ENCODE peak calls at places on chromosomes 12 and 14, in five cellular contexts. X, R, N, O and K are unnamed samples.

GRCh38 chr12:69269736-69270135 is 30.4 kb downstream of the CPSF6 start:
- DNase-seq in O (no peak), R (no peak), N (no peak), X (no peak), K (no peak)

GRCh38 chr12:34397591-34398365 is 375.5 kb downstream of the ALG10 start:
- DNase-seq in X (peak; percentile 7), N (no peak), O (peak; percentile 20), R (peak; percentile 1), K (peak; percentile 0)

GRCh38 chr12:46244997-46245396 is 23.8 kb downstream of the SLC38A1 start:
- DNase-seq in N (no peak), O (no peak), R (no peak), X (no peak), K (no peak)

GRCh38 chr14:77663289-77663688 is 44.5 kb downstream of the ALKBH1 start:
- DNase-seq in O (no peak), X (no peak), N (peak; percentile 91), R (no peak), K (no peak)

GRCh38 chr14:99803106-99803437 is 9.9 kb downstream of the EML1 start:
- DNase-seq in N (no peak), O (no peak), X (no peak), R (no peak), K (no peak)

GRCh38 chr14:51002406-51002984 is 58.2 kb upstream of the PYGL start:
- DNase-seq in R (no peak), X (no peak), N (no peak), O (no peak), K (no peak)

GRCh38 chr12:32107376-32108267 is 975 bp downstream of the BICD1 start:
- DNase-seq in N (peak; percentile 63), O (no peak), X (no peak), R (peak; percentile 30), K (no peak)

GRCh38 chr12:27449011-27449410 is 2.5 kb downstream of the SMCO2 start:
- DNase-seq in N (no peak), R (no peak), X (no peak), O (no peak), K (no peak)

GRCh38 chr12:68612245-68612644 is 1.5 kb downstream of the RAP1B start:
- DNase-seq in O (no peak), N (no peak), R (no peak), X (no peak), K (no peak)

GRCh38 chr14:61577506-61577931 is 117.8 kb upstream of the HIF1A start:
- DNase-seq in R (no peak), O (no peak), N (no peak), X (no peak), K (no peak)

GRCh38 chr12:123998960-123999359 is 25.9 kb downstream of the ZNF664 start:
- DNase-seq in N (no peak), O (no peak), X (no peak), R (no peak), K (no peak)

GRCh38 chr14:103618999-103619398 is 10.0 kb upstream of the KLC1 start:
- DNase-seq in R (no peak), N (no peak), O (no peak), X (no peak), K (no peak)

GRCh38 chr12:20011200-20011599 is 357.1 kb upstream of the PDE3A start:
- DNase-seq in N (no peak), R (peak; percentile 71), X (no peak), O (no peak), K (no peak)

GRCh38 chr12:77065361-77066204 is at the start of gene E2F7:
- DNase-seq in X (peak; percentile 81), N (peak; percentile 99), R (peak; percentile 85), O (peak; percentile 89), K (peak; percentile 65)

GRCh38 chr14:99133563-99134332 is 138.2 kb downstream of the BCL11B start:
- DNase-seq in N (no peak), R (no peak), O (peak; percentile 74), X (no peak), K (no peak)

GRCh38 chr14:104747876-104748275 is 5.1 kb upstream of the SIVA1 start:
- DNase-seq in O (peak; percentile 19), X (no peak), R (no peak), N (no peak), K (no peak)

DNA sequence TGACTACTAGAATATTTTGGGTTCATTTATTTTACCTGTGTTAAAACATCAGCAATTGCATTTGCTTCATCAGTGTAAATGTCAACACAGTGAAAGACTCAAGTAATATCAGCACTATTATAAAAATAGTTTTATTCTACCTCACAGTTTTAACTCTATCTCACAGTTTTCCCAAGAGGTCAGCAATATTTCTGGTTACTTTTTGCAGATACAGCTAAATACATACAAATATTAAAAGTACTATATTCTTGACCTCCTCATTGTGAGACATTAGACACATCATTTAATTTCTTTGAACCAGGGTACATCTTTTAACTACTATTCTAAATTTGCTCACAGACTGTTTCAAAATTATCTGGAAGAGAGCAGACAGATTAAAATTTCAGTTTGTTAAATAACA is 321.7 kb upstream of the OR4E1 start:
- DNase-seq in N (no peak), R (no peak), O (no peak), X (no peak), K (no peak)
- TF ChIP-seq CTCF in N (no peak), R (no peak), O (no peak), X (no peak), K (no peak)

GRCh38 chr12:96068111-96068510 is 32.7 kb upstream of the LTA4H start:
- DNase-seq in O (no peak), R (no peak), X (no peak), N (no peak), K (no peak)

GRCh38 chr12:96073346-96074336 is 38.3 kb upstream of the LTA4H start:
- DNase-seq in X (no peak), O (no peak), R (no peak), N (peak; percentile 44), K (no peak)

GRCh38 chr12:96068636-96069035 is 33.2 kb upstream of the LTA4H start:
- DNase-seq in O (no peak), R (no peak), N (no peak), X (no peak), K (no peak)

GRCh38 chr12:96069511-96070231 is 34.3 kb upstream of the LTA4H start:
- DNase-seq in O (no peak), N (no peak), X (no peak), R (no peak), K (no peak)

DNA sequence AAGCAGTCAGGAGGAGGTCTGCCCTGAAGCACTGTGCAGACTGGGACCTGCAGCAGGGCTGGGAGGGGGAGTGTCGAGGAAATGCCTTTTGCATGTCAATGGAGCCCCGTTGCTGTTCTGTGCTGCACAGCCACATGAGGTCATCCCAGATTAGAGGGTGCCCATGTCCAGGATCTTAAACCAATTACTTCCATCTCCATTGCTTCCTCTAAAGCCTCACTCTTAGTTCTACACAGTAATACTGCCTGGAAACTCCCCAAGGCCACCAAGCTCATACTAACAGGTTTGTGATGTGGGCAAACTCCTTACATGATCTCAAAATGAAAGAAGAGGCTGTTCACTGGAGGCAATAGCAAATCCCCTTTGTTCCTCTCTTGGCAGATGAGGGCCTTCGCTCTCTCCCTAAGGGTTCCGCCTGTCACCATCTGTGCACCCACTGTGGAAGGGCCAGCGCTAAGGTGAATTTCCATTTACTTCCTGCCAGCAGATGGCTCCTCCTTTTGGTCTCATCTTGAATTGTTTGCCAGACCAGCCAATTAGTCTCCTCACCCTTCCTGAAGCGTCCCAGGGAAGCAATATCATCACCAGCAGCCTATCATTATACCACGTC is 35.4 kb upstream of the LTA4H start:
- DNase-seq in O (no peak), X (no peak), R (no peak), N (no peak), K (no peak)
- TF ChIP-seq CTCF in O (no peak), X (no peak), R (no peak), N (no peak), K (no peak)

GRCh38 chr12:127711108-127711507 is 555.9 kb upstream of the TMEM132C start:
- DNase-seq in O (no peak), R (no peak), N (no peak), X (no peak), K (no peak)
- TF ChIP-seq CTCF in O (no peak), R (no peak), N (no peak), X (no peak), K (no peak)

GRCh38 chr12:55132816-55133215 is 6.6 kb downstream of the OR9K2 start:
- DNase-seq in N (no peak), O (no peak), R (no peak), X (no peak), K (no peak)
- TF ChIP-seq CTCF in N (no peak), O (no peak), R (no peak), X (no peak), K (no peak)

DNA sequence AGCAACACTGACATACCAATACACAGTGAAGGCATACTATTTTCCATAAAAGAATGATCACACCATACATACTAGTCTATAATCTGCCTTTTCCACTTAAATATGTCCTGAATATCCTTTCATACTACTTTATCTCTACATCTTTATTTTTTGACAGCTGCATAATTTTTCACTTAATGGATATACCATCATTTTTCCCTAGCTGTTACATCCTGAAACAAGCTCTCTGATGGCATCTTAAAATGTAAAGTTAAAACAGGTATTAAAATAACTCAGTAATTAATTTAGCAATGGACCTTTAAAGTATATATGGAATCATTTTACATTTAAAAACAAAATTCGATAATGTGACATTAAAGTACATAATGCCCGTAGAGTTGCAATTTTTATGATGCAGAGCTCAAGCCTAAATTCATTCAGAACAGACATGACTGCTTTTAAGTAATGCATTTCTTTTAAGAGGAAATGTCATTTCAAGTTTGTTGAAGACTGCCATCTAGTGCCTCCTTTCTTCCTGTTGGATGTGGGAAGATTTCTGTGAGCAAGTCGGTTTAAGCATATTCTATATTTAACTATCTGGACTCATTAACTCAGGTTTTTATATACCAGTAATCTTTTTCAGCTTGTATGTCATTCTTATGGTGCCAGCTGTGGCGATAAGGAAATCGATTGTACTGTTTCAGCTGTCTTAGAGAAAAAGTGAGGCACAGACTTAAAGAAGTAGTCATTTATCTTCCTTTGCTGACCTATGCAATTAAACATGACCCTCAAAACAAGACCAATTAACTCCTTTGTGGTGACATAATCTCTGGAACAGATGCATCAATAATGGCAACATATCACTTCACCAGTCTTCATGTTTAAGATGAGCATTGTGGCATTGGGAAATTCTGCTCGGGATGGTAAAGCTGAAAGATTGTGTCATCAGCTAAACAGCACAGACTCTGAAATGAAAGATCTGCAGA is 20.3 kb downstream of the PRICKLE1 start:
- DNase-seq in R (no peak), O (no peak), X (no peak), N (peak; percentile 20), K (no peak)
- TF ChIP-seq CTCF in R (no peak), O (peak; percentile 60), X (no peak), N (peak; percentile 70), K (peak; percentile 24)

GRCh38 chr14:23633160-23633701 is 2.9 kb upstream of the DHRS2 start:
- DNase-seq in R (no peak), X (no peak), O (no peak), N (no peak), K (no peak)
- TF ChIP-seq CTCF in R (no peak), X (no peak), O (no peak), N (no peak), K (no peak)